ENCODE peak calls at places on chromosomes 13 and 19, in nine cellular contexts. W, X, Y, G, P, T, L, F and N are unnamed samples.

GRCh38 chr19:16143399-16144215 is at the start of gene HSH2D:
- DNase-seq in W (no peak), X (no peak), Y (peak), G (no peak), P (no peak), T (no peak), L (no peak), F (no peak), N (no peak)

GRCh38 chr19:56947206-56947605 is 106.7 kb upstream of the PEG3 start:
- DNase-seq in W (no peak), X (no peak), Y (no peak), G (no peak), P (no peak), T (no peak), L (no peak), F (no peak), N (no peak)

GRCh38 chr13:48156466-48156865 is 61.6 kb upstream of the MED4 start:
- DNase-seq in W (no peak), X (no peak), Y (peak), G (no peak), P (no peak), T (no peak), L (no peak), F (no peak), N (no peak)

GRCh38 chr13:98372886-98373285 is 195.8 kb upstream of the RNF113B start:
- DNase-seq in W (no peak), X (peak), Y (no peak), G (no peak), P (peak), T (no peak), L (peak), F (no peak), N (peak)

GRCh38 chr13:30021611-30022010 is 171.2 kb upstream of the UBL3 start:
- DNase-seq in W (no peak), X (no peak), Y (peak), G (no peak), P (peak), T (no peak), L (no peak), F (no peak), N (no peak)

GRCh38 chr13:97953376-97953970 is at the start of gene IPO5:
- DNase-seq in W (no peak), X (peak), Y (no peak), G (no peak), P (peak), T (no peak), L (no peak), F (no peak), N (peak)

GRCh38 chr19:47176627-47177090 is 46.0 kb downstream of the SAE1 start:
- DNase-seq in W (peak), X (peak), Y (peak), G (no peak), P (peak), T (no peak), L (peak), F (no peak), N (peak)

GRCh38 chr19:17681505-17682125 is 6.5 kb downstream of the UNC13A start:
- DNase-seq in W (no peak), X (peak), Y (peak), G (no peak), P (peak), T (peak), L (no peak), F (peak), N (peak)

GRCh38 chr19:35845215-35846037 is 6.9 kb downstream of the NPHS1 start:
- DNase-seq in W (no peak), X (no peak), Y (no peak), G (no peak), P (no peak), T (no peak), L (no peak), F (no peak), N (no peak)

GRCh38 chr13:100230813-100231575 is 142.1 kb downstream of the PCCA start:
- DNase-seq in W (no peak), X (no peak), Y (no peak), G (no peak), P (no peak), T (no peak), L (no peak), F (no peak), N (no peak)

GRCh38 chr13:61247149-61247936 is 168.3 kb downstream of the PCDH20 start:
- DNase-seq in W (no peak), X (no peak), Y (peak), G (no peak), P (no peak), T (no peak), L (no peak), F (no peak), N (no peak)

GRCh38 chr19:46863818-46864629 is 3.2 kb downstream of the ARHGAP35 start:
- DNase-seq in W (no peak), X (peak), Y (no peak), G (peak), P (peak), T (peak), L (peak), F (peak), N (peak)

GRCh38 chr19:44949550-44949949 is 3.7 kb downstream of the APOC2 start:
- DNase-seq in W (no peak), X (no peak), Y (no peak), G (no peak), P (no peak), T (no peak), L (no peak), F (no peak), N (no peak)